ENCODE peak calls at places on chromosomes 1 and 21, in six cellular contexts. N is GM04503, A is Peyer's patch, S is RCC 7860, K is chondrocyte, I is HT1080. H is an unnamed sample.

GRCh38 chr1:154583691-154584212 is 16.2 kb downstream of the CHRNB2 start:
- DNase-seq in N (no peak), S (no peak), I (no peak), A (no peak), K (no peak), H (no peak)

GRCh38 chr1:84307398-84307797 is 5.9 kb downstream of the SAMD13 start:
- DNase-seq in K (no peak), N (no peak), S (no peak), A (no peak), I (no peak), H (no peak)

GRCh38 chr1:109020693-109021092 is 21.2 kb downstream of the WDR47 start:
- DNase-seq in I (no peak), A (no peak), N (no peak), K (no peak), S (no peak), H (no peak)

GRCh38 chr1:46691997-46692790 is 20.5 kb downstream of the TEX38 start:
- DNase-seq in N (no peak), A (no peak), K (no peak), I (no peak), S (no peak), H (peak; percentile 62)

GRCh38 chr21:15031790-15032357 is 32.9 kb downstream of the NRIP1 start:
- DNase-seq in N (no peak), I (peak; percentile 49), S (no peak), K (no peak), A (no peak), H (no peak)

GRCh38 chr1:240706150-240706904 is 94.4 kb upstream of the GREM2 start:
- DNase-seq in I (peak; percentile 54), S (no peak), A (no peak), N (peak; percentile 70), K (no peak), H (no peak)

GRCh38 chr1:30750751-30751291 is 6.8 kb downstream of the LAPTM5 start:
- DNase-seq in A (no peak), I (no peak), S (no peak), N (no peak), K (peak; percentile 75), H (no peak)

GRCh38 chr21:14284439-14284838 is 68.5 kb downstream of the RBM11 start:
- DNase-seq in A (no peak), K (no peak), S (no peak), N (no peak), I (no peak), H (no peak)

GRCh38 chr1:53549781-53550180 is 90.6 kb downstream of the DMRTB1 start:
- DNase-seq in A (no peak), I (no peak), K (no peak), N (no peak), S (no peak), H (peak; percentile 9)

GRCh38 chr1:226104671-226105121 is 42.2 kb downstream of the H3-3A start:
- DNase-seq in I (peak; percentile 73), A (no peak), K (no peak), N (no peak), S (peak; percentile 69), H (no peak)

GRCh38 chr21:16117851-16118592 is 388.2 kb downstream of the USP25 start:
- DNase-seq in A (no peak), I (peak; percentile 39), N (peak; percentile 60), S (no peak), K (no peak), H (no peak)

GRCh38 chr1:214012418-214012817 is 24.6 kb downstream of the PROX1 start:
- DNase-seq in A (no peak), S (no peak), K (no peak), I (no peak), N (no peak), H (no peak)

GRCh38 chr1:146036990-146037646 is 15.6 kb upstream of the HJV start:
- DNase-seq in K (no peak), S (peak; percentile 91), A (peak; percentile 74), N (no peak), I (peak; percentile 89), H (peak; percentile 85)

GRCh38 chr21:25776440-25776839 is 41.7 kb downstream of the GABPA start:
- DNase-seq in S (no peak), N (no peak), K (no peak), I (no peak), A (no peak), H (no peak)

GRCh38 chr1:233343262-233343661 is 15.7 kb downstream of the MAP3K21 start:
- DNase-seq in N (no peak), K (no peak), A (no peak), I (no peak), S (no peak), H (no peak)

GRCh38 chr1:53256744-53257453 is 18.6 kb upstream of the MAGOH start:
- DNase-seq in K (no peak), A (no peak), N (no peak), I (no peak), S (no peak), H (no peak)

GRCh38 chr1:10679521-10680220 is 116.8 kb downstream of the CASZ1 start:
- DNase-seq in S (peak; percentile 53), I (peak; percentile 77), A (no peak), K (no peak), N (peak; percentile 18), H (no peak)

GRCh38 chr1:181504294-181505115 is 21.2 kb downstream of the CACNA1E start:
- DNase-seq in A (no peak), S (no peak), K (no peak), N (no peak), I (peak; percentile 42), H (no peak)

GRCh38 chr1:89723863-89724262 is 90.9 kb downstream of the LRRC8C start:
- DNase-seq in N (no peak), I (no peak), K (no peak), A (no peak), S (no peak), H (peak; percentile 69)

GRCh38 chr1:76998582-76999189 is 131.4 kb downstream of the ST6GALNAC5 start:
- DNase-seq in I (peak; percentile 94), K (no peak), S (peak; percentile 94), N (peak; percentile 72), A (no peak), H (no peak)

GRCh38 chr21:45325206-45326168 is 37.8 kb upstream of the POFUT2 start:
- DNase-seq in N (no peak), K (peak; percentile 89), A (peak; percentile 34), S (no peak), I (no peak), H (peak; percentile 31)

GRCh38 chr1:221801773-221802516 is 60.1 kb upstream of the DUSP10 start:
- DNase-seq in K (no peak), I (peak; percentile 86), N (no peak), A (no peak), S (peak; percentile 70), H (no peak)

GRCh38 chr21:45997495-45998275 is 16.1 kb downstream of the COL6A1 start:
- DNase-seq in S (no peak), I (no peak), K (peak; percentile 91), A (peak; percentile 38), N (no peak), H (peak; percentile 33)

GRCh38 chr1:22055463-22055862 is 3.0 kb downstream of the CDC42 start:
- DNase-seq in N (no peak), K (no peak), A (no peak), S (no peak), I (no peak), H (no peak)

GRCh38 chr1:171351961-171352360 is 38.0 kb downstream of the FMO4 start:
- DNase-seq in K (no peak), A (no peak), I (no peak), S (no peak), N (no peak), H (no peak)

GRCh38 chr21:44567481-44568171 is 5.9 kb upstream of the KRTAP10-4 start:
- DNase-seq in S (no peak), N (no peak), K (no peak), A (no peak), I (no peak), H (no peak)

GRCh38 chr1:187936667-187937066 is 1107.9 kb downstream of the PLA2G4A start:
- DNase-seq in K (no peak), S (no peak), I (no peak), N (no peak), A (no peak), H (no peak)

GRCh38 chr21:46057111-46057709 is 40.7 kb upstream of the COL6A2 start:
- DNase-seq in N (no peak), A (no peak), I (no peak), S (no peak), K (peak; percentile 74), H (peak; percentile 49)

GRCh38 chr21:41919666-41920398 is 34.0 kb downstream of the C2CD2 start:
- DNase-seq in N (no peak), S (no peak), K (peak; percentile 53), I (no peak), A (no peak), H (no peak)

GRCh38 chr1:39275836-39276507 is 71.5 kb downstream of the MACF1 start:
- DNase-seq in N (no peak), K (no peak), S (no peak), A (no peak), I (no peak), H (no peak)

GRCh38 chr21:39114871-39115658 is 68.2 kb downstream of the PSMG1 start:
- DNase-seq in S (peak; percentile 92), I (peak; percentile 81), K (no peak), N (no peak), A (no peak), H (no peak)

GRCh38 chr1:241918879-241919278 is 38.7 kb upstream of the BECN2 start:
- DNase-seq in S (no peak), A (no peak), N (peak; percentile 40), I (peak; percentile 75), K (no peak), H (no peak)

GRCh38 chr1:202107801-202108731 is 14.7 kb upstream of the GPR37L1 start:
- DNase-seq in A (peak; percentile 89), N (no peak), S (peak; percentile 78), I (no peak), K (no peak), H (peak; percentile 67)

GRCh38 chr1:214332950-214333798 is 52.2 kb downstream of the SMYD2 start:
- DNase-seq in I (peak; percentile 52), S (peak; percentile 45), N (no peak), K (no peak), A (peak; percentile 55), H (peak; percentile 70)

GRCh38 chr1:159005161-159005560 is 4.5 kb upstream of the IFI16 start:
- DNase-seq in S (no peak), I (no peak), K (no peak), N (no peak), A (no peak), H (no peak)

GRCh38 chr1:228930479-228930957 is 195.2 kb downstream of the RHOU start:
- DNase-seq in A (no peak), I (no peak), K (no peak), N (no peak), S (no peak), H (no peak)

GRCh38 chr1:29966526-29967045 is 730.3 kb downstream of the PTPRU start:
- DNase-seq in I (no peak), N (no peak), A (no peak), K (no peak), S (no peak), H (no peak)

GRCh38 chr1:17606826-17607440 is 67.4 kb downstream of the ARHGEF10L start:
- DNase-seq in S (peak; percentile 39), A (peak; percentile 79), I (peak; percentile 43), K (no peak), N (no peak), H (peak; percentile 86)

GRCh38 chr1:201955750-201956143 is 444 bp downstream of the TIMM17A start:
- DNase-seq in S (no peak), I (no peak), N (no peak), A (no peak), K (no peak), H (no peak)

GRCh38 chr21:28193189-28193588 is 799.5 kb downstream of the LTN1 start:
- DNase-seq in N (no peak), K (no peak), A (no peak), S (no peak), I (no peak), H (no peak)